ENCODE peak calls at places on chromosomes 3 and 15, in nine cellular contexts. O, T, D, G, C, P, S, F and H are unnamed samples.

GRCh38 chr3:65436580-65436979 is 602.1 kb downstream of the MAGI1 start:
- DNase-seq in O (no peak), T (no peak), D (no peak), G (peak), C (no peak), P (peak), S (no peak), F (no peak), H (no peak)

GRCh38 chr15:77219846-77220245 is 148.9 kb upstream of the TSPAN3 start:
- DNase-seq in O (no peak), T (no peak), D (no peak), G (no peak), C (no peak), P (peak), S (no peak), F (no peak), H (no peak)

GRCh38 chr15:71691700-71692417 is 118.5 kb upstream of the NR2E3 start:
- DNase-seq in O (peak), T (no peak), D (no peak), G (peak), C (peak), P (peak), S (no peak), F (no peak), H (no peak)

GRCh38 chr3:157042226-157042625 is 117.7 kb downstream of the CCNL1 start:
- DNase-seq in O (no peak), T (no peak), D (no peak), G (no peak), C (no peak), P (no peak), S (no peak), F (no peak), H (no peak)

GRCh38 chr15:49888341-49888693 is 230.7 kb downstream of the ATP8B4 start:
- DNase-seq in O (no peak), T (no peak), D (no peak), G (no peak), C (no peak), P (peak), S (no peak), F (no peak), H (no peak)

GRCh38 chr3:67335813-67336212 is 318.6 kb downstream of the SUCLG2 start:
- DNase-seq in O (no peak), T (no peak), D (no peak), G (peak), C (no peak), P (no peak), S (no peak), F (no peak), H (no peak)

GRCh38 chr3:168472811-168473210 is 377.1 kb upstream of the GOLIM4 start:
- DNase-seq in O (no peak), T (no peak), D (no peak), G (no peak), C (no peak), P (no peak), S (no peak), F (no peak), H (no peak)

GRCh38 chr3:172080503-172080902 is 41.1 kb downstream of the FNDC3B start:
- DNase-seq in O (no peak), T (no peak), D (no peak), G (no peak), C (no peak), P (no peak), S (no peak), F (no peak), H (no peak)

GRCh38 chr3:71131893-71132314 is 451.6 kb downstream of the FOXP1 start:
- DNase-seq in O (no peak), T (no peak), D (no peak), G (no peak), C (no peak), P (no peak), S (no peak), F (no peak), H (no peak)

GRCh38 chr3:178835033-178835432 is 236.6 kb downstream of the ZMAT3 start:
- DNase-seq in O (no peak), T (no peak), D (no peak), G (no peak), C (no peak), P (no peak), S (no peak), F (no peak), H (no peak)

GRCh38 chr3:113736548-113737089 is 9.4 kb downstream of the NAA50 start:
- DNase-seq in O (peak), T (peak), D (peak), G (peak), C (peak), P (peak), S (no peak), F (no peak), H (no peak)

GRCh38 chr3:25424238-25425013 is 3.6 kb upstream of the RARB start:
- DNase-seq in O (peak), T (no peak), D (no peak), G (peak), C (no peak), P (peak), S (no peak), F (no peak), H (no peak)